ENCODE peak calls at places on chromosome 17, in four cellular contexts. D is K562, C is stomach, B is left lung. E is an unnamed sample.

GRCh38 chr17:10126554-10127493 is 71.6 kb downstream of the GAS7 start:
- DNase-seq in B (no peak), C (no peak), D (no peak), E (no peak)

GRCh38 chr17:9768381-9768934 is 22.9 kb downstream of the DHRS7C start:
- DNase-seq in C (no peak), B (no peak), D (peak), E (peak)

GRCh38 chr17:4180791-4181190 is 37.8 kb downstream of the CYB5D2 start:
- DNase-seq in D (no peak), C (no peak), B (no peak), E (no peak)

GRCh38 chr17:29241015-29241963 is 5.4 kb upstream of the CRYBA1 start:
- DNase-seq in B (no peak), C (no peak), D (no peak), E (no peak)

GRCh38 chr17:2299756-2300155 is 3.8 kb downstream of the SMG6 start:
- DNase-seq in C (no peak), D (no peak), B (peak), E (no peak)

GRCh38 chr17:57911834-57912673 is 43.2 kb downstream of the CUEDC1 start:
- DNase-seq in D (no peak), B (peak), C (peak), E (peak)

GRCh38 chr17:43006639-43007551 is at the start of gene IFI35:
- DNase-seq in D (peak), B (peak), C (peak), E (no peak)

GRCh38 chr17:51119415-51120356 is 982 bp downstream of the SPAG9 start:
- DNase-seq in C (peak), D (no peak), B (peak), E (no peak)

GRCh38 chr17:13306310-13306962 is 288.6 kb upstream of the ELAC2 start:
- DNase-seq in D (peak), C (no peak), B (no peak), E (peak)

GRCh38 chr17:41518789-41519449 is at the start of gene KRT15:
- DNase-seq in C (no peak), D (no peak), B (no peak), E (no peak)

GRCh38 chr17:10729334-10730193 is at the start of gene TMEM220:
- DNase-seq in B (peak), D (no peak), C (peak), E (no peak)

GRCh38 chr17:42502926-42503325 is 33.1 kb upstream of the NAGLU start:
- DNase-seq in C (no peak), B (no peak), D (no peak), E (no peak)

GRCh38 chr17:5825717-5826330 is 241.5 kb upstream of the NLRP1 start:
- DNase-seq in C (no peak), B (no peak), D (no peak), E (no peak)

GRCh38 chr17:8785547-8786412 is 13.4 kb downstream of the MFSD6L start:
- DNase-seq in D (peak), C (peak), B (peak), E (peak)

GRCh38 chr17:37327341-37328090 is 48.3 kb upstream of the C17orf78 start:
- DNase-seq in D (no peak), B (no peak), C (no peak), E (no peak)

GRCh38 chr17:15213381-15214087 is 51.6 kb downstream of the PMP22 start:
- DNase-seq in D (no peak), C (no peak), B (no peak), E (no peak)

DNA sequence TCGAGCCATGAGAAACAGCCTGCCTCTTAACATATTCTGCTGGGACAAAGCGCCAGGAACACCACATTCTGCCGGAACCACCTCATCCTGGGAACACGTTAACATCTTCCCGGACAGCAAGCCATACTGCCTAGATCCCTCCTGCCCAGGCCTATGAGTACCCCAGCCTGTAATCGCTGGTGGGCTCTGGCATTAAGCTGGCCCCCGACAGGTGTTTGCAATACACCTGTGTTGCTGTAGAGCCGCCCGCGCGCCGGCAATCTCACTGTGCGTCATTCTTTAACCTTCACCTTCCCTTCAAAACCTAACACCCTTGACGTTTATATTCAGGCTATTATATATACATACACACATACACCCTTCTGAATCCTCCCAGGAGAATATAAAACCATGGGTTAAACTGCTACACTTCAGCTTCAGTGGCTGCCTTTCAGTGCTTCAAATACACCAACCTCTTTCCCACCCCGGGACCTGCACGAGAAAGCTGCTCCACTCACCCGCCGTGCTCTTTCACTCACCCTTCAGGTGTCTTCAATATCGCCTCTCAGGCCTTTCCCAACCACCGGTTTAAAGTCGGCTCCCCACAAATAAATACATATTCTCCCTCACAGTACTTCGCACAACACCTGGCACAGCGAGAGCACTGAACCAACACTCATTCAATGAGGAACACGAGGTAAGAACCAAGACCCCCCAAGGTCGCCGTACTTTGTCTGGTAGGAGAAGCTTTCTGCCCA is 1.0 kb upstream of the ENDOV start:
- DNase-seq in B (no peak), D (no peak), C (no peak), E (no peak)
- TF ChIP-seq CTCF in B (no peak), D (no peak), C (no peak), E (no peak)

DNA sequence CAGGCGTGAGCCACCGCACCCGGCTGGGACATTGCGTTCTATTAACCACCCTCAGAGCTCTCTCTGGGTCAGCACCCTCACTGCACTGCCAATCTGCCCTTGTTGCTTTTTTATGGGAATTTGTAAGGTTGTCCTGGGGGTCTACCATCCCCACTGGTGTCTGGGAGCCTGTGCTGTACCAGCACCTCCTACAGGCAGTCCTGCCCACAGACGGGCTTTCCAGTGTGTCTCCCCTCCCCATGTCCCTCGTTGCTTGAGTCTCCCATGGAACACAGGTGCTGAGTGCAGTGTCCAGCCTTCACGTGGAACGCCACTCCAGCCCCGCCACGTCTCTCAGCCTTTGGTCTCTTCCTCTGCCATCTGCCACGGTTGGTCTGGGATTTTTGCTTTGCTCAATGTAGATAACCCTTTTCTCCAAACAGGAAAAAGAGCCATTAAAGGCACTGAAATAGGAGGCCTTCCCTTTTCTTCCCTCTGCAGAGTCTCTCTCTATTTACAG is 68.0 kb upstream of the CBX4 start:
- DNase-seq in C (no peak), D (no peak), B (no peak), E (no peak)
- TF ChIP-seq CTCF in C (no peak), D (no peak), B (no peak), E (no peak)

DNA sequence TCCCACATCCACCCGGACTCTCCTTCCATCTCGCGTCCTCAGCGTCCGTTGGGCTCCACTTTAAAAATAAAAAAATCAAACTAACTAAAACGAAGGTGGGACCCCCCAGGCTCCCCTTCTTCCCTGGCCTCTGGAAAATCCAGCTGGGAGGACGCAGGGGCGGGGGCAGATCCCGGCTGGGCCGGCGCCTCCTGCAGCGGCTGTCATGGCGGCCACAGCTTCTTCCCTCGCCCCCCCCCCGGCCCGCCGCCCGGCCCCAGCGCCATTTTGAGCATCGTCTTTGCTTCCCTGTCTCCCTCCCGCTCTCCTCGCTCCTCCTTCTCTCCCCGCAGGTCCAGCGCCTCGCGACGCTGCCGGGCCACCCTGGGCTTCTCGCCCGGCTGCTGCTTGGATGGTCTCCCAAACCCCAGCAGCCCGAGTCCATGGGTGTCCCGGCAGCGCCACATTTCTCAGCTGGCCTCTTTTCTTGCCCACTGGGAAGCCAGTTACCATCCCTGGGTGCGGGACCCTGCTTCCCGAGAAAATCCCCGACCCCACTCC is 3.3 kb downstream of the HOXB2 start:
- DNase-seq in D (peak), C (no peak), B (peak), E (no peak)
- TF ChIP-seq CTCF in D (no peak), C (no peak), B (no peak), E (no peak)

DNA sequence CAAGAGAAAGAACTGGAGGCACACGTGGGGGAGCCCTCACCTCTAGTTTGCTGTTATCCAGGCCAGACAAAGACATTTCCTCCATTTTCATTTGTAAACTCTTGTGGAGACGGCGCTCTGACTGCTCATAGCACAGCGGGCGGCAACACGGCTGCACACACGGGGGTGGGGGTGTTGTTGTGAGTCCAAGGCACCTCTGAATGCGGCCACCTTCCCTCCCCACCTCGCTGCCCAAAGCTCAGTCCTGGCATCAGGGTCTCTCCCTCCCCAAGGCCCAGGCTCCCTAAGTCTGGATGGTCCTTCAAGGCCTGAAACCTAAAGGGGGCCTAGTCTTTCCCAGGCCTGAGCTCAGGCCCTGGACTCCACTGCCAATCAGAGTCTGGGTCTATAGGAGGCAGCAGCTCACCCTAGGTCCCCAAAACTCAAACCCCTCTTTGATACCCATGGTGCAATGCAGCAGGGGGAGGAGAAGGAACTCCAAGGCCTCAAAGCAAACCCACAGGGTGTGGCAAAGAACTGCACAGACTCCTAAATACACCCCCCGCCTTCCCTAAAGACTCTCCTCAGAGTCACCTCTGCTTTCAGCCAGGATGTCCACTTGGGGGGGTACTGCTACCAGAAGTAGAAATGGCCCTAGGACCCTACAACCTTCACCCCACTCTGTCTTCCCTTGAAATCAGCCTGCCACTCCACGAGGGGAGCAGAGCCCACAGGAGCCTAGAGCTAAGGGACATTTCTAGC is 1.5 kb downstream of the ATXN7L3 start:
- DNase-seq in D (peak), B (no peak), C (no peak), E (no peak)
- TF ChIP-seq CTCF in D (peak), B (no peak), C (no peak), E (no peak)

GRCh38 chr17:68101075-68101991 is 65.8 kb downstream of the KPNA2 start:
- DNase-seq in D (peak), B (peak), C (peak), E (peak)
- TF ChIP-seq CTCF in D (no peak), B (no peak), C (no peak), E (no peak)

E was measured in LNCaP clone FGC.